ENCODE peak calls at places on chromosomes 12 and 14, in four cellular contexts. One of them, this sample, is unnamed.

GRCh38 chr12:88940854-88941253 is 360.6 kb upstream of the KITLG start:
- DNase-seq in epithelial cell of esophagus: no peak
- DNase-seq in T-cell: no peak
- DNase-seq in iris pigment epithelial cell: no peak
- DNase-seq in this sample: no peak

GRCh38 chr14:70009961-70010360 is 130.7 kb downstream of the SMOC1 start:
- DNase-seq in iris pigment epithelial cell: no peak
- DNase-seq in T-cell: no peak
- DNase-seq in epithelial cell of esophagus: peak; percentile 94
- DNase-seq in this sample: no peak

GRCh38 chr14:25034803-25035681 is 14.9 kb downstream of the STXBP6 start:
- DNase-seq in iris pigment epithelial cell: no peak
- DNase-seq in epithelial cell of esophagus: no peak
- DNase-seq in T-cell: no peak
- DNase-seq in this sample: no peak

GRCh38 chr12:1842183-1842904 is 22.0 kb downstream of the LRTM2 start:
- DNase-seq in T-cell: no peak
- DNase-seq in iris pigment epithelial cell: no peak
- DNase-seq in epithelial cell of esophagus: no peak
- DNase-seq in this sample: no peak

GRCh38 chr14:37252434-37252833 is 54.7 kb downstream of the MIPOL1 start:
- DNase-seq in T-cell: no peak
- DNase-seq in epithelial cell of esophagus: no peak
- DNase-seq in iris pigment epithelial cell: no peak
- DNase-seq in this sample: no peak

GRCh38 chr12:74412607-74413230 is 124.9 kb upstream of the ATXN7L3B start:
- DNase-seq in iris pigment epithelial cell: peak; percentile 10
- DNase-seq in T-cell: no peak
- DNase-seq in epithelial cell of esophagus: peak; percentile 24
- DNase-seq in this sample: no peak

GRCh38 chr12:22477166-22477893 is 67.0 kb downstream of the C2CD5 start:
- DNase-seq in T-cell: no peak
- DNase-seq in epithelial cell of esophagus: peak; percentile 42
- DNase-seq in iris pigment epithelial cell: peak; percentile 94
- DNase-seq in this sample: no peak

GRCh38 chr12:108633534-108634224 is at the start of gene SELPLG:
- DNase-seq in T-cell: peak; percentile 89
- DNase-seq in epithelial cell of esophagus: no peak
- DNase-seq in iris pigment epithelial cell: no peak
- DNase-seq in this sample: no peak

GRCh38 chr12:106487664-106488063 is 95.1 kb upstream of the RFX4 start:
- DNase-seq in iris pigment epithelial cell: no peak
- DNase-seq in epithelial cell of esophagus: no peak
- DNase-seq in T-cell: no peak
- DNase-seq in this sample: no peak

GRCh38 chr12:9687228-9687627 is 17.7 kb downstream of the CLEC2D start:
- DNase-seq in T-cell: no peak
- DNase-seq in epithelial cell of esophagus: peak; percentile 85
- DNase-seq in iris pigment epithelial cell: peak; percentile 75
- DNase-seq in this sample: no peak

GRCh38 chr12:67748761-67749075 is 100.2 kb downstream of the DYRK2 start:
- DNase-seq in epithelial cell of esophagus: peak; percentile 65
- DNase-seq in iris pigment epithelial cell: peak; percentile 26
- DNase-seq in T-cell: no peak
- DNase-seq in this sample: no peak

GRCh38 chr12:11238275-11238674 is 31.2 kb downstream of the PRB3 start:
- DNase-seq in iris pigment epithelial cell: no peak
- DNase-seq in T-cell: no peak
- DNase-seq in epithelial cell of esophagus: no peak
- DNase-seq in this sample: no peak

GRCh38 chr12:119621878-119622277 is 28.3 kb downstream of the TMEM233 start:
- DNase-seq in iris pigment epithelial cell: peak; percentile 48
- DNase-seq in epithelial cell of esophagus: peak; percentile 8
- DNase-seq in T-cell: no peak
- DNase-seq in this sample: no peak

GRCh38 chr14:55473786-55474185 is 33.4 kb upstream of the TBPL2 start:
- DNase-seq in epithelial cell of esophagus: no peak
- DNase-seq in iris pigment epithelial cell: no peak
- DNase-seq in T-cell: no peak
- DNase-seq in this sample: no peak

GRCh38 chr14:90641111-90642010 is 174.9 kb downstream of the TTC7B start:
- DNase-seq in iris pigment epithelial cell: peak; percentile 54
- DNase-seq in epithelial cell of esophagus: no peak
- DNase-seq in T-cell: no peak
- DNase-seq in this sample: no peak

GRCh38 chr12:71731439-71732356 is 23.0 kb upstream of the RAB21 start:
- DNase-seq in T-cell: no peak
- DNase-seq in iris pigment epithelial cell: peak; percentile 21
- DNase-seq in epithelial cell of esophagus: no peak
- DNase-seq in this sample: no peak

GRCh38 chr12:127723236-127723635 is 543.7 kb upstream of the TMEM132C start:
- DNase-seq in iris pigment epithelial cell: no peak
- DNase-seq in T-cell: no peak
- DNase-seq in epithelial cell of esophagus: no peak
- DNase-seq in this sample: no peak

GRCh38 chr12:112354399-112354798 is 27.8 kb downstream of the HECTD4 start:
- DNase-seq in T-cell: no peak
- DNase-seq in epithelial cell of esophagus: peak; percentile 33
- DNase-seq in iris pigment epithelial cell: peak; percentile 7
- DNase-seq in this sample: no peak

GRCh38 chr12:115873416-115874082 is 403.9 kb downstream of the MED13L start:
- DNase-seq in epithelial cell of esophagus: peak; percentile 46
- DNase-seq in T-cell: no peak
- DNase-seq in iris pigment epithelial cell: no peak
- DNase-seq in this sample: no peak

GRCh38 chr12:65840793-65841670 is 16.7 kb downstream of the HMGA2 start:
- DNase-seq in epithelial cell of esophagus: no peak
- DNase-seq in iris pigment epithelial cell: no peak
- DNase-seq in T-cell: no peak
- DNase-seq in this sample: peak; percentile 36

GRCh38 chr14:61076531-61076930 is 95.5 kb downstream of the SLC38A6 start:
- DNase-seq in T-cell: no peak
- DNase-seq in iris pigment epithelial cell: peak; percentile 41
- DNase-seq in epithelial cell of esophagus: peak; percentile 31
- DNase-seq in this sample: no peak

GRCh38 chr14:53942970-53943750 is 13.5 kb downstream of the BMP4 start:
- DNase-seq in iris pigment epithelial cell: no peak
- DNase-seq in T-cell: no peak
- DNase-seq in epithelial cell of esophagus: no peak
- DNase-seq in this sample: no peak

GRCh38 chr12:115956236-115956635 is 321.3 kb downstream of the MED13L start:
- DNase-seq in T-cell: no peak
- DNase-seq in epithelial cell of esophagus: no peak
- DNase-seq in iris pigment epithelial cell: no peak
- DNase-seq in this sample: no peak

GRCh38 chr14:67763158-67763822 is 53.1 kb downstream of the ZFYVE26 start:
- DNase-seq in T-cell: no peak
- DNase-seq in iris pigment epithelial cell: no peak
- DNase-seq in epithelial cell of esophagus: peak; percentile 87
- DNase-seq in this sample: no peak